ENCODE peak calls at places on chromosome 19, in eight cellular contexts. Y, F, T, H, D, Q, J and K are unnamed samples.

GRCh38 chr19:51027126-51027806 is 850 bp upstream of the KLK11 start:
- DNase-seq in T (no peak), D (no peak), Y (no peak), Q (no peak), H (no peak), J (no peak), F (peak), K (no peak)

GRCh38 chr19:14305706-14306105 is 75.5 kb upstream of the ADGRE5 start:
- DNase-seq in J (no peak), F (no peak), H (no peak), T (no peak), Y (no peak), Q (no peak), D (no peak), K (no peak)

GRCh38 chr19:55688422-55689218 is 13.6 kb downstream of the EPN1 start:
- DNase-seq in H (no peak), Q (no peak), Y (no peak), D (no peak), J (no peak), T (no peak), F (no peak), K (no peak)

GRCh38 chr19:49553451-49554271 is 25.9 kb downstream of the RCN3 start:
- DNase-seq in T (no peak), H (peak), Q (peak), D (peak), Y (no peak), J (no peak), F (no peak), K (no peak)

GRCh38 chr19:51292971-51293370 is 18.5 kb upstream of the IGLON5 start:
- DNase-seq in Y (no peak), F (no peak), Q (no peak), T (no peak), J (no peak), D (no peak), H (no peak), K (no peak)

GRCh38 chr19:17450264-17451075 is 2.0 kb upstream of the TMEM221 start:
- DNase-seq in F (peak), Y (no peak), H (no peak), T (no peak), D (no peak), Q (no peak), J (peak), K (no peak)

GRCh38 chr19:33306191-33306590 is 3.9 kb upstream of the CEBPA start:
- DNase-seq in H (no peak), D (no peak), F (no peak), J (no peak), Q (no peak), T (no peak), Y (no peak), K (no peak)

GRCh38 chr19:7869910-7870511 is 4.2 kb downstream of the PRR36 start:
- DNase-seq in Q (peak), T (peak), Y (no peak), J (peak), H (peak), F (no peak), D (peak), K (peak)

GRCh38 chr19:50460161-50460765 is 16.0 kb upstream of the EMC10 start:
- DNase-seq in Q (peak), D (no peak), Y (no peak), H (no peak), F (no peak), T (no peak), J (no peak), K (no peak)

GRCh38 chr19:42051166-42052115 is 18.6 kb downstream of the GRIK5 start:
- DNase-seq in T (no peak), Q (no peak), H (no peak), F (peak), Y (no peak), J (peak), D (no peak), K (no peak)

GRCh38 chr19:34482380-34483250 is 1.1 kb downstream of the WTIP start:
- DNase-seq in J (no peak), Q (peak), Y (no peak), H (no peak), D (no peak), T (no peak), F (no peak), K (peak)

GRCh38 chr19:19459707-19460251 is 54.3 kb downstream of the GATAD2A start:
- DNase-seq in H (peak), D (peak), Y (no peak), T (peak), J (no peak), Q (peak), F (no peak), K (no peak)

GRCh38 chr19:50703915-50704548 is 15.6 kb downstream of the SHANK1 start:
- DNase-seq in Q (no peak), J (no peak), Y (no peak), H (no peak), D (no peak), F (peak), T (no peak), K (no peak)

GRCh38 chr19:13018037-13018914 is 23.0 kb downstream of the NFIX start:
- DNase-seq in H (no peak), Q (peak), Y (no peak), F (no peak), J (no peak), D (no peak), T (no peak), K (peak)

GRCh38 chr19:19531951-19532805 is 3.5 kb downstream of the YJEFN3 start:
- DNase-seq in Y (no peak), D (peak), Q (peak), J (peak), H (peak), F (peak), T (peak), K (peak)

GRCh38 chr19:29667941-29668340 is 2.7 kb downstream of the PLEKHF1 start:
- DNase-seq in J (no peak), H (peak), F (no peak), D (peak), Y (no peak), T (no peak), Q (no peak), K (no peak)